ENCODE peak calls at places on chromosomes 6 and 20, in four cellular contexts. One of them, this sample, is unnamed.

GRCh38 chr20:1861347-1861987 is 33.7 kb upstream of the SIRPA start:
- DNase-seq in fibroblast of pulmonary artery: peak
- DNase-seq in D721Med: no peak
- DNase-seq in HFFc6: no peak
- DNase-seq in this sample: no peak

GRCh38 chr6:45619994-45620471 is 242.3 kb upstream of the SUPT3H start:
- DNase-seq in D721Med: no peak
- DNase-seq in HFFc6: no peak
- DNase-seq in fibroblast of pulmonary artery: peak
- DNase-seq in this sample: no peak

GRCh38 chr6:11126876-11127275 is 15.4 kb upstream of the ERVFRD-1 start:
- DNase-seq in HFFc6: no peak
- DNase-seq in fibroblast of pulmonary artery: no peak
- DNase-seq in D721Med: no peak
- DNase-seq in this sample: no peak

GRCh38 chr20:17662333-17663039 is 19.6 kb downstream of the RRBP1 start:
- DNase-seq in D721Med: no peak
- DNase-seq in HFFc6: peak
- DNase-seq in fibroblast of pulmonary artery: peak
- DNase-seq in this sample: no peak

GRCh38 chr20:57650756-57651483 is 30.7 kb upstream of the ZBP1 start:
- DNase-seq in D721Med: peak
- DNase-seq in fibroblast of pulmonary artery: no peak
- DNase-seq in HFFc6: no peak
- DNase-seq in this sample: no peak

GRCh38 chr20:35223941-35224340 is 2.5 kb upstream of the MMP24 start:
- DNase-seq in HFFc6: no peak
- DNase-seq in D721Med: no peak
- DNase-seq in fibroblast of pulmonary artery: no peak
- DNase-seq in this sample: no peak

GRCh38 chr20:58457083-58457680 is 58.0 kb downstream of the APCDD1L start:
- DNase-seq in HFFc6: peak
- DNase-seq in fibroblast of pulmonary artery: peak
- DNase-seq in D721Med: no peak
- DNase-seq in this sample: peak

GRCh38 chr6:106547053-106547414 is 82.3 kb downstream of the RTN4IP1 start:
- DNase-seq in fibroblast of pulmonary artery: peak
- DNase-seq in D721Med: no peak
- DNase-seq in HFFc6: no peak
- DNase-seq in this sample: no peak

GRCh38 chr6:134079406-134079921 is 27.0 kb upstream of the SLC2A12 start:
- DNase-seq in HFFc6: no peak
- DNase-seq in D721Med: no peak
- DNase-seq in fibroblast of pulmonary artery: no peak
- DNase-seq in this sample: no peak

GRCh38 chr20:7879883-7880282 is 60.4 kb downstream of the HAO1 start:
- DNase-seq in HFFc6: peak
- DNase-seq in D721Med: no peak
- DNase-seq in fibroblast of pulmonary artery: peak
- DNase-seq in this sample: no peak

GRCh38 chr6:166007349-166008263 is 160.0 kb downstream of the TBXT start:
- DNase-seq in fibroblast of pulmonary artery: peak
- DNase-seq in D721Med: no peak
- DNase-seq in HFFc6: no peak
- DNase-seq in this sample: no peak

GRCh38 chr20:25512709-25513108 is 72.6 kb downstream of the NINL start:
- DNase-seq in D721Med: no peak
- DNase-seq in fibroblast of pulmonary artery: no peak
- DNase-seq in HFFc6: no peak
- DNase-seq in this sample: no peak

GRCh38 chr6:160767647-160768019 is 65.6 kb downstream of the PLG start:
- DNase-seq in fibroblast of pulmonary artery: no peak
- DNase-seq in HFFc6: no peak
- DNase-seq in D721Med: no peak
- DNase-seq in this sample: no peak

GRCh38 chr6:73586416-73586974 is 65.7 kb upstream of the EEF1A1 start:
- DNase-seq in HFFc6: peak
- DNase-seq in D721Med: no peak
- DNase-seq in fibroblast of pulmonary artery: peak
- DNase-seq in this sample: no peak

This sample was measured in SK-N-DZ.